ENCODE peak calls at places on chromosomes 13 and 19, in seven cellular contexts. U is HCT116, G is K562, T is SK-N-SH, O is GM23338, R is HepG2, S is HL-60. D is an unnamed sample.

GRCh38 chr13:79401259-79402071 is 4.6 kb downstream of the RBM26 start:
- DNase-seq in U (no peak), G (peak; percentile 18), T (no peak), O (no peak), R (no peak), S (no peak), D (no peak)

GRCh38 chr19:40217921-40218890 is at the start of gene TTC9B:
- DNase-seq in U (no peak), G (peak; percentile 71), T (peak; percentile 95), O (peak; percentile 90), R (no peak), S (no peak), D (peak; percentile 51)

GRCh38 chr19:6890938-6891337 is 3.6 kb downstream of the ADGRE1 start:
- DNase-seq in U (no peak), G (no peak), T (no peak), O (no peak), R (no peak), S (no peak), D (no peak)

GRCh38 chr19:1418951-1419735 is 11.8 kb downstream of the DAZAP1 start:
- DNase-seq in U (no peak), G (no peak), T (no peak), O (no peak), R (no peak), S (no peak), D (no peak)

GRCh38 chr13:49551245-49551644 is 34.1 kb downstream of the RCBTB1 start:
- DNase-seq in U (no peak), G (no peak), T (no peak), O (no peak), R (no peak), S (peak; percentile 86), D (no peak)

GRCh38 chr19:40745402-40745780 is 4.9 kb downstream of the ACTMAP start:
- DNase-seq in U (no peak), G (no peak), T (no peak), O (no peak), R (peak; percentile 28), S (no peak), D (no peak)

GRCh38 chr19:45515081-45515624 is 7.9 kb downstream of the VASP start:
- DNase-seq in U (no peak), G (peak; percentile 84), T (no peak), O (no peak), R (peak; percentile 54), S (peak; percentile 98), D (no peak)

GRCh38 chr13:44305845-44306244 is 67.8 kb upstream of the SERP2 start:
- DNase-seq in U (no peak), G (no peak), T (no peak), O (peak; percentile 19), R (no peak), S (no peak), D (no peak)

GRCh38 chr19:7252364-7252763 is 41.9 kb downstream of the INSR start:
- DNase-seq in U (no peak), G (no peak), T (no peak), O (no peak), R (no peak), S (no peak), D (no peak)

GRCh38 chr19:2775556-2776430 is 7.3 kb downstream of the SGTA start:
- DNase-seq in U (no peak), G (peak; percentile 64), T (no peak), O (no peak), R (peak; percentile 88), S (peak; percentile 67), D (no peak)

GRCh38 chr19:40305403-40305802 is 20.3 kb upstream of the AKT2 start:
- DNase-seq in U (peak; percentile 77), G (peak; percentile 92), T (peak; percentile 83), O (peak; percentile 91), R (peak; percentile 78), S (peak; percentile 85), D (peak; percentile 99)

GRCh38 chr13:40480012-40480914 is 186.2 kb downstream of the FOXO1 start:
- DNase-seq in U (no peak), G (no peak), T (no peak), O (no peak), R (peak; percentile 62), S (no peak), D (no peak)

GRCh38 chr13:50598338-50598737 is 245.2 kb downstream of the DLEU7 start:
- DNase-seq in U (no peak), G (no peak), T (no peak), O (no peak), R (peak; percentile 46), S (no peak), D (no peak)

GRCh38 chr13:41962994-41963393 is 2.1 kb upstream of the VWA8 start:
- DNase-seq in U (no peak), G (no peak), T (no peak), O (no peak), R (no peak), S (no peak), D (no peak)

GRCh38 chr19:55305491-55305890 is 19.6 kb downstream of the TMEM150B start:
- DNase-seq in U (no peak), G (peak; percentile 72), T (peak; percentile 84), O (peak; percentile 88), R (no peak), S (peak; percentile 45), D (peak; percentile 66)

GRCh38 chr13:100269837-100270236 is 180.9 kb downstream of the PCCA start:
- DNase-seq in U (no peak), G (no peak), T (no peak), O (no peak), R (no peak), S (no peak), D (no peak)

GRCh38 chr13:39282400-39282972 is 244.2 kb downstream of the NHLRC3 start:
- DNase-seq in U (no peak), G (no peak), T (no peak), O (no peak), R (no peak), S (peak; percentile 20), D (no peak)

GRCh38 chr13:100195568-100195967 is 106.7 kb downstream of the PCCA start:
- DNase-seq in U (no peak), G (no peak), T (no peak), O (peak; percentile 72), R (no peak), S (no peak), D (no peak)

GRCh38 chr13:41746259-41746658 is 214.7 kb downstream of the VWA8 start:
- DNase-seq in U (peak; percentile 39), G (no peak), T (no peak), O (no peak), R (no peak), S (no peak), D (no peak)

GRCh38 chr13:51822106-51822840 is 18.3 kb upstream of the DHRS12 start:
- DNase-seq in U (no peak), G (no peak), T (no peak), O (no peak), R (no peak), S (no peak), D (no peak)

DNA sequence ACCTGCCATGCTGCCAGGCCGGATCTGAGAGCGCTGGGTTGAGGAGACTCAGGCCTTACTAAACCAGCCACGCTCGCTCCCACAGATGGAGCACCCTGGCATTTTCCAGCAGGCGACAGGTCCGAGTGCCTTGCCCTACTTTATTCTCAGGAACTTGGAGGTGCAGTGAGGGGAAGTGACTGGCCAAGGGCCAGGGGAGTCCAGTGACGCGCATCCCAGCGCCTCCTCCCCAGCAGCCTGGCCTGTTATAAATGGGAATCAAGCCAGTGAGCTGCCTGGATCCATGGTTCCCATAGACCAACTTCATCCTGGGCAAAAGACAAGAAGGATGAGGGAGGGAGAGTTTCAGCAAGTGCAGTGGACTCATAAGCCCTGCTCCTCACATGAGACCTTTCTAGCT is 35.5 kb downstream of the TMED1 start:
- DNase-seq in U (no peak), G (no peak), T (no peak), O (no peak), R (no peak), S (no peak), D (no peak)
- TF ChIP-seq REST in U (no peak), G (no peak), T (no peak), O (no peak), R (no peak), S (no peak), D (no peak)

DNA sequence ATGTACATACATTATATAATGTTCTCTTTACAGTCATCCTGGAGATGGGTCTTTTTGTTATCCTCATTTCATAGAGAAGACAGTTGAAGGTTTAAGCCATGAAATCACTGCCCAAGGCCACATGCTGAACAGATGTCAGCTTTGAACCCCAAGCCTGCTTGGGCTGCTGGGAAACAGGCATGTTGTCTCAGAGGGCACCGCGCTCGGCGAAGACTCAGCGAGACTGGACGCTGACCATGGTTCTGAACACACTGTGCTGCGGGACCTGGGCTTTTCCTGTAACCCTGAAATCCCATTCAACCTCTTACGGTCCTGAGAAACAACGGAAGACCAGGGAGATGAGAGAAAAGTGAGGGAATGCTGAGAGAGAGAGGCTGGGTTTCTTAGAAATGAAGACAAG is 27.3 kb downstream of the LRFN3 start:
- DNase-seq in U (no peak), G (peak; percentile 57), T (no peak), O (peak; percentile 92), R (peak; percentile 34), S (peak; percentile 14), D (peak; percentile 75)
- TF ChIP-seq REST in U (peak; percentile 92), G (peak; percentile 94), T (peak; percentile 97), O (peak; percentile 95), R (peak; percentile 99), S (peak; percentile 97), D (peak; percentile 98)

DNA sequence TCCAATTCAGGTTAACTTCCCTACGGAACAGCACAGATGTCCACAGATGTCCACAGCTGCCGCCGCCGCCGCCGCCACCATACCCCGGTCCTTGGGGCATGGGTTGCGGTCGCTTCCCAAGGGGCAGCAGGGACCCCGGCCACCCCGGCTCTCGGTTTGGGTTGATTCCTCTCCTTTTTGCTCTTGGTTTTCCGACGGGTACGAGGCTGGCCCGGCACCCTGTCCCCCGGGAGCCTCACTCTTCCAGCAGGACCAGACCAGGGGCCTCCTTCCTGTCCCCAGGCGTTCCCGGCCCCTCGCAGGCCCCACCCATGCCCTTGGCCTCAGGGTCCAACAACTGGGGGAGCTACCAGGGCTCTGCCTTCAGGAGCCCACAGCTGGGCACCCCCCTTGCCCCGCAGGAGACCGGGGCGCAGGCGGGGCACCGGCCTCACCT is 28.0 kb downstream of the ZBTB7A start:
- DNase-seq in U (no peak), G (no peak), T (no peak), O (no peak), R (no peak), S (no peak), D (no peak)
- TF ChIP-seq REST in U (no peak), G (no peak), T (no peak), O (no peak), R (no peak), S (no peak), D (no peak)

DNA sequence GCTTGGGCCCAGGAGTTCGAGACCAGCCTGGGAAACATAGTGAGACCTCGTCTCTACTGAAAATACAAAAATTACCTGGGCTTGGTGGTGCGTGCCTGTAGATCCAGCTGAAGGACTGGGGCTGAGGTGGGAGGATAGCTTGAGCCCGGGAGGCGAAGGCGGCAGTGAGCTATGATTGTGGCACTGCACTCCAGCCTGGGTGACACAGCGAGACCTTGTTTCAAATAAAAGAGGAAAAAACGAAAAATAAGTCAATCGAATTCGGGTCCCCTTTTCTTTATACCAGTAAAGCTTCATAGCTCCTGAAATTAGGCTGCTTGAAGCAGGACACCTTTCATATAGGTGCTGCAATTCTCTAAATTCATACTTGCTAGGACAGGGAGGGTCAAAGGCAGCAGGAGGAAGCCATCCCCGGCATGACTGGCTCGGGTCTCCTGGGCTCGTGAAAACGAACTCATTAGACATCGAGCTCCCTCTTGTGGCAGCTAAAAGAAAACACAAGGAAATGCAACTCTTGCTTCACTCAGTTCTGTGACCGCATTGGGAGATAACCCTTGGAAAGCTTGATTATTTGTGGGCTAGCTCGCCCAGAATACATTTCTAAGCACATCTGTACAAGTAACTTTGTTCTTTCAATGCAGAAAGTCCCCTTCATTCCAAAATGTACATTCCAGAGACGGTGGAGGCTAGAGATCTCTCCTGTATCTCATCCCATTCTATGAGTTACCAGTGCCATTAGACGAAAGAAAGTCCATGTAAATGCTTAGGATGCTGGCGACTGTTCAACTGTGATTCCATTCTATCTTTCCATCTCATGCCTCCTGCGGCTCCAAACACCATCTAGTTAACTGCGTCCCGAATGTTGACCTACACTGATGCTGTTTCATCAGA is 16.8 kb downstream of the FPR2 start:
- DNase-seq in U (peak; percentile 83), G (peak; percentile 96), T (peak; percentile 66), O (peak; percentile 93), R (peak; percentile 74), S (peak; percentile 79), D (peak; percentile 85)
- TF ChIP-seq REST in U (no peak), G (no peak), T (no peak), O (no peak), R (no peak), S (no peak), D (no peak)

D was measured in A549.